ENCODE peak calls at places on chromosomes 16 and 17, in four cellular contexts. Q is CD8-positive, alpha-beta T cell; V is AG04450; N is body of pancreas. K is an unnamed sample.

GRCh38 chr17:70006159-70006558 is 68.9 kb upstream of the KCNJ16 start:
- DNase-seq in N (no peak), Q (no peak), V (no peak), K (no peak)

GRCh38 chr17:81961087-81961514 is at the start of gene NOTUM:
- DNase-seq in N (no peak), V (no peak), Q (no peak), K (no peak)

GRCh38 chr17:83178533-83179201 is 99.3 kb downstream of the METRNL start:
- DNase-seq in N (peak; percentile 5), Q (no peak), V (no peak), K (no peak)

GRCh38 chr16:63061319-63061718 is 1025.1 kb upstream of the CDH8 start:
- DNase-seq in N (no peak), Q (no peak), V (no peak), K (no peak)

GRCh38 chr16:22284637-22285515 is 12.3 kb upstream of the POLR3E start:
- DNase-seq in V (peak; percentile 33), Q (no peak), N (no peak), K (no peak)

GRCh38 chr17:49525831-49526741 is 31.0 kb downstream of the NGFR start:
- DNase-seq in V (no peak), Q (no peak), N (no peak), K (no peak)

GRCh38 chr17:14622622-14623101 is 321.8 kb downstream of the HS3ST3B1 start:
- DNase-seq in Q (no peak), N (no peak), V (no peak), K (no peak)

GRCh38 chr17:46738544-46738943 is 79.9 kb downstream of the WNT3 start:
- DNase-seq in Q (no peak), V (no peak), N (no peak), K (no peak)

GRCh38 chr17:81256616-81257015 is 17.5 kb downstream of the NDUFAF8 start:
- DNase-seq in V (no peak), N (no peak), Q (no peak), K (no peak)

GRCh38 chr17:55588446-55588845 is 77.2 kb upstream of the SMIM36 start:
- DNase-seq in Q (no peak), N (no peak), V (no peak), K (no peak)

GRCh38 chr17:80804466-80804865 is 187.2 kb upstream of the CHMP6 start:
- DNase-seq in N (no peak), V (no peak), Q (no peak), K (no peak)

GRCh38 chr16:86597880-86598606 is 19.7 kb downstream of the FOXL1 start:
- DNase-seq in Q (no peak), V (no peak), N (no peak), K (no peak)

GRCh38 chr16:84442416-84443145 is 61.9 kb downstream of the MEAK7 start:
- DNase-seq in V (no peak), Q (no peak), N (no peak), K (no peak)

GRCh38 chr16:73037331-73037745 is 10.6 kb downstream of the ZFHX3 start:
- DNase-seq in Q (no peak), N (no peak), V (no peak), K (no peak)

GRCh38 chr16:87351320-87351698 is 32.3 kb downstream of the FBXO31 start:
- DNase-seq in V (no peak), N (no peak), Q (no peak), K (no peak)

GRCh38 chr16:46673320-46674013 is 15.5 kb downstream of the VPS35 start:
- DNase-seq in Q (no peak), V (no peak), N (peak; percentile 26), K (peak; percentile 64)

GRCh38 chr16:54355251-54355650 is 68.7 kb upstream of the IRX3 start:
- DNase-seq in Q (no peak), N (no peak), V (no peak), K (no peak)

GRCh38 chr17:32482568-32483320 is 4.0 kb upstream of the CDK5R1 start:
- DNase-seq in Q (no peak), N (no peak), V (no peak), K (no peak)
- H3K27ac ChIP-seq in Q (no peak overlapping the region), N (peak overlapping the region; percentile 69), V (no peak overlapping the region), K (no peak overlapping the region)

GRCh38 chr16:14240216-14240843 is 169.2 kb downstream of the MRTFB start:
- DNase-seq in V (no peak), N (no peak), Q (no peak), K (no peak)
- H3K27ac ChIP-seq in V (no peak overlapping the region), N (peak overlapping the region; percentile 42), Q (no peak overlapping the region), K (no peak overlapping the region)

GRCh38 chr17:44978807-44979206 is 10.7 kb upstream of the C1QL1 start:
- DNase-seq in Q (no peak), V (no peak), N (no peak), K (no peak)

GRCh38 chr17:44981221-44981968 is 13.3 kb upstream of the C1QL1 start:
- DNase-seq in N (no peak), V (peak; percentile 75), Q (no peak), K (no peak)

GRCh38 chr17:44979426-44980273 is 11.5 kb upstream of the C1QL1 start:
- DNase-seq in Q (no peak), V (peak; percentile 70), N (no peak), K (no peak)

GRCh38 chr17:44983563-44983962 is 15.5 kb upstream of the C1QL1 start:
- DNase-seq in N (no peak), V (no peak), Q (no peak), K (no peak)

GRCh38 chr17:44982113-44982702 is 14.1 kb upstream of the C1QL1 start:
- DNase-seq in V (no peak), Q (no peak), N (no peak), K (no peak)
- H3K27ac ChIP-seq in V (peak overlapping the region; percentile 87), Q (no peak overlapping the region), N (peak overlapping the region; percentile 54), K (no peak overlapping the region)

GRCh38 chr17:18231156-18231555 is 5.7 kb downstream of the LLGL1 start:
- DNase-seq in N (no peak), V (no peak), Q (no peak), K (no peak)
- H3K27ac ChIP-seq in N (no peak overlapping the region), V (no peak overlapping the region), Q (no peak overlapping the region), K (no peak overlapping the region)

GRCh38 chr16:28494141-28494851 is at the start of gene APOBR:
- DNase-seq in N (no peak), V (no peak), Q (peak; percentile 72), K (peak; percentile 95)
- H3K27ac ChIP-seq in N (peak within 1 kb of the TSS; percentile 36), V (no peak within 1 kb of the TSS), Q (peak within 1 kb of the TSS; percentile 91), K (peak within 1 kb of the TSS; percentile 85)